ENCODE peak calls at places on chromosomes 2 and 18, in five cellular contexts. C, U, V, R and O are unnamed samples.

GRCh38 chr18:57576316-57576715 is 10.2 kb downstream of the FECH start:
- DNase-seq in C (no peak), U (no peak), V (peak; percentile 7), R (no peak), O (no peak)

GRCh38 chr2:136253288-136254004 is 135.5 kb upstream of the CXCR4 start:
- DNase-seq in C (peak; percentile 75), U (no peak), V (no peak), R (no peak), O (peak; percentile 12)

GRCh38 chr2:11869423-11869991 is 123.1 kb downstream of the LPIN1 start:
- DNase-seq in C (no peak), U (no peak), V (no peak), R (no peak), O (no peak)

GRCh38 chr18:44938396-44939036 is 257.8 kb downstream of the SETBP1 start:
- DNase-seq in C (no peak), U (peak; percentile 68), V (no peak), R (no peak), O (no peak)

GRCh38 chr18:74951165-74951760 is 257.7 kb downstream of the PTGR3 start:
- DNase-seq in C (no peak), U (no peak), V (peak; percentile 91), R (no peak), O (peak; percentile 49)

GRCh38 chr2:181396575-181397062 is 60.6 kb upstream of the ITGA4 start:
- DNase-seq in C (peak; percentile 35), U (no peak), V (no peak), R (no peak), O (peak; percentile 35)

GRCh38 chr2:19911799-19912509 is 10.2 kb upstream of the TTC32 start:
- DNase-seq in C (no peak), U (no peak), V (peak; percentile 99), R (peak; percentile 92), O (no peak)

GRCh38 chr18:54358495-54358793 is 738 bp downstream of the C18orf54 start:
- DNase-seq in C (no peak), U (no peak), V (peak; percentile 23), R (no peak), O (no peak)

GRCh38 chr2:73746877-73747208 is 9.7 kb upstream of the TPRKB start:
- DNase-seq in C (no peak), U (no peak), V (no peak), R (no peak), O (no peak)

GRCh38 chr2:28406276-28407096 is 13.8 kb downstream of the FOSL2 start:
- DNase-seq in C (no peak), U (no peak), V (no peak), R (no peak), O (no peak)

GRCh38 chr2:63658176-63658968 is 69.6 kb downstream of the MDH1 start:
- DNase-seq in C (no peak), U (no peak), V (no peak), R (no peak), O (no peak)

GRCh38 chr2:203683421-203683820 is 23.0 kb upstream of the CD28 start:
- DNase-seq in C (no peak), U (no peak), V (no peak), R (no peak), O (no peak)

GRCh38 chr2:12201369-12201768 is 454.9 kb downstream of the LPIN1 start:
- DNase-seq in C (no peak), U (no peak), V (no peak), R (no peak), O (no peak)

GRCh38 chr2:226130192-226130591 is 669.4 kb downstream of the IRS1 start:
- DNase-seq in C (no peak), U (no peak), V (peak; percentile 22), R (no peak), O (peak; percentile 11)

GRCh38 chr18:24181806-24182205 is 42.9 kb downstream of the CABYR start:
- DNase-seq in C (no peak), U (no peak), V (no peak), R (no peak), O (no peak)

GRCh38 chr18:9135912-9136314 is 668 bp upstream of the ANKRD12 start:
- DNase-seq in C (peak; percentile 77), U (no peak), V (peak; percentile 64), R (peak; percentile 43), O (peak; percentile 93)

GRCh38 chr2:45841752-45842407 is 190.4 kb downstream of the PRKCE start:
- DNase-seq in C (no peak), U (no peak), V (no peak), R (no peak), O (no peak)

GRCh38 chr18:11113046-11113548 is 36.3 kb downstream of the PIEZO2 start:
- DNase-seq in C (no peak), U (no peak), V (no peak), R (no peak), O (no peak)

DNA sequence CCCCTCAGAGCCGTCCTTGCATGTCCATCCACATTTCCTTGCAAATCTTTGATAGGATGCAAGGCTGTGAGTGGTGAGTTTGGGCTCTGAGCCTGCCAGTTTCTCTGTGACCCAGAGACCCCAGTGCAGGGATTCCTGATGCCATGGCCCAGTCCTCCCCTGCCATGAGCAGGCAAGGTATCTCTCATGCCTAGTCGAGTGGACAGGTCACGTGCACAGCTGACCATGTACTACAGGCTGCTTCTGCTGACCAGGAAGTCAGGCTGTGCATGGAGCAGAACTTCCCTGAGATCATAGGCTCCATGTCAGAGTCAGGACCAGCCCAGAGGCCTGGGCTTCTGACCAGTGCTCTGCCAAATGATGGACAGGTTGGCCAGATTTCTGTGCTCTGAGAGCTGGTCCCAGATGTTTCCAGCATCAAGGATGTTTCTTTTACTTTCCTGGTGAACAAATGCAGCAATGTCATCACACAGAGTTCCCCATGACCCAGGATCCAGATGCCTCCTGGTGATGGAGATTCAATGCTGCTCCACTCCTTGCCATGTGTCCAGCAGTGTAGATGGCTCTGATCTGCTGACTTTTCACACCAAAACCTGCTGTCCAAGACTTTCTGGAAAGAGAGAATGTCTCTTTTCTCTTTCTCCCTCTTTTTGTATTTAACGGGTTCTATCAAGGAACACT is 321.6 kb upstream of the HS6ST1 start:
- DNase-seq in C (no peak), U (no peak), V (no peak), R (no peak), O (no peak)
- H3K9me2 ChIP-seq in C (no peaks in the 10 kb centered on the region), U (no peaks in the 10 kb centered on the region), V (no peaks in the 10 kb centered on the region), R (no peaks in the 10 kb centered on the region), O (no peaks in the 10 kb centered on the region)

GRCh38 chr18:68796936-68797690 is 767 bp upstream of the CCDC102B start:
- DNase-seq in C (no peak), U (no peak), V (peak; percentile 66), R (no peak), O (no peak)

GRCh38 chr18:68803371-68803770 is 5.5 kb downstream of the CCDC102B start:
- DNase-seq in C (no peak), U (no peak), V (no peak), R (no peak), O (no peak)

GRCh38 chr18:68800075-68800474 is 2.2 kb downstream of the CCDC102B start:
- DNase-seq in C (no peak), U (no peak), V (no peak), R (no peak), O (no peak)

GRCh38 chr18:68797901-68798300 is at the start of gene CCDC102B:
- DNase-seq in C (no peak), U (peak; percentile 4), V (peak; percentile 52), R (no peak), O (no peak)
- TF ChIP-seq EZH2phosphoT487 in C (no peak), U (no peak), V (no peak), R (no peak), O (no peak)

GRCh38 chr2:128640847-128641360 is 322.2 kb upstream of the HS6ST1 start:
- DNase-seq in C (no peak), U (no peak), V (no peak), R (no peak), O (no peak)
- H3K9me2 ChIP-seq in C (no peaks in the 10 kb centered on the region), U (no peaks in the 10 kb centered on the region), V (no peaks in the 10 kb centered on the region), R (no peaks in the 10 kb centered on the region), O (no peaks in the 10 kb centered on the region)

GRCh38 chr18:21686282-21687105 is 18.1 kb downstream of the ABHD3 start:
- DNase-seq in C (no peak), U (no peak), V (no peak), R (no peak), O (no peak)
- TF ChIP-seq EZH2phosphoT487 in C (no peak), U (no peak), V (no peak), R (no peak), O (no peak)

GRCh38 chr2:128639693-128640092 is 321.0 kb upstream of the HS6ST1 start:
- DNase-seq in C (no peak), U (no peak), V (no peak), R (no peak), O (no peak)
- H3K9me2 ChIP-seq in C (no peaks in the 10 kb centered on the region), U (no peaks in the 10 kb centered on the region), V (no peaks in the 10 kb centered on the region), R (no peaks in the 10 kb centered on the region), O (no peaks in the 10 kb centered on the region)

DNA sequence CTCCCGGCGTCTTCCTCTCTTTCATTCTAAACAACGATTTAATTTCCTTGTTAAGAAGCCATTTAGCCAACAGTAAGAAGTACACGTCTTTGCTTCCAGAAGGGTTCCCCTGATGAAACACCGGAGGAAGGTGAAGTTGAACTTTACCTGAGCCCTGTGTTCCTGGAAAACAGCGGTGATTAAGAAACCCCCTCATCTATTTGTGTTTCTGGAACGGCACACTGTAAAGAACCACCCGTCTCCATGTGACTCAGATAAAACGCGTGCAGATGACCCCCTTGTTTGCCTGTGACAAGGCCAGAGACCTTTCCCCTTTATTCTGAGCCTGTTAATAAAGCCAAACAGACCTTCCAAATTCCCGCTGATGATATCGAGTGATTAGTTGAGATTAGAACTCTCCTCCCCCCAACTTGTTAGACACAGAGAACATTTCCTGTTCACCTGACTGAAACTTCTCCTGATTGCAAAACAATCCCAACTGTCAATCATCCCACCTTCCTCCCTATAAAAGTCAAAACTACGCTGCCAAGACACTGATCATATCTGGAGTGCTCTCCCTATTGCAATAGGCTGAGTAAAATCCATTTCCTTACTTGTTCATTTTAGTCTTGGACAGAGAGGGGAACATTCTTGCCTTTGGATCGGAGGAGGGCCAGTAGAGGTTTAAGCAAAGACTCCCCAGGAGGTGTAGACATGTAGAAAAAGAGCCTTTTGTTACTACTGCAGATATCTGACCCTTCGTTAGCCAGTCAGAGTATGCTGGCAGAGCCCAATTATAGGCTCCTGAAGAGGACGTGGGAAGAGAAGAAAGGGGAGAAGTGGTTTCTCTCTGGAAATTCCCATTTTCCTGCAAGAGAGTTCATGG is 883 bp upstream of the IWS1 start:
- DNase-seq in C (peak; percentile 51), U (peak; percentile 44), V (peak; percentile 76), R (peak; percentile 31), O (peak; percentile 42)
- TF ChIP-seq EZH2phosphoT487 in C (no peak), U (no peak), V (no peak), R (no peak), O (no peak)

DNA sequence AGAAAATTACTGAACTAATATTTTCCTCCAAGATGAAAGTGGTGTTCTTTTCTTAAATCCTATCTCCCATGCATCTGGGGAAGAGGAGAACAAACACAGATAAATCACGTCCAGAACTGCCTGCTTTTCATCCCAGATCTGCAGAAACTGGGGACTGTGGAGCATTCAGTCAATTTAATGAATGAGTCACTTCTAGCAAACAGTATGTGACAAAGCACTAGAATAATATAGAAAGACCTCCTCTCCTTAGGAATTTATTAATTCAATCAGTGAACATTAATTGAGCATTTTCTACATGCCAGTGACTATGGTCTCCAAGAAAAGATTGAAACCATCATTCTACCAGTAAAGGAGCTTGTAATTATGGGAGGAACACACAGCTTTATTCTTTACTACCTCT is 693.4 kb upstream of the ID2 start:
- DNase-seq in C (no peak), U (no peak), V (peak; percentile 32), R (no peak), O (no peak)
- H3K9me2 ChIP-seq in C (no peaks in the 10 kb centered on the region), U (no peaks in the 10 kb centered on the region), V (no peaks in the 10 kb centered on the region), R (no peaks in the 10 kb centered on the region), O (no peaks in the 10 kb centered on the region)